ENCODE peak calls at places on chromosomes 7 and 10, in six cellular contexts. F, Y, E, T, P and G are unnamed samples.

GRCh38 chr10:43225004-43225786 is 41.7 kb downstream of the RASGEF1A start:
- DNase-seq in E (no peak), F (no peak), Y (peak; percentile 38), T (no peak), P (no peak), G (peak; percentile 1)

GRCh38 chr10:92938846-92939245 is 90.5 kb downstream of the EXOC6 start:
- DNase-seq in Y (no peak), T (no peak), E (no peak), F (no peak), P (no peak), G (no peak)

GRCh38 chr7:29281782-29282541 is 87.4 kb downstream of the CHN2 start:
- DNase-seq in E (peak; percentile 52), P (no peak), T (no peak), F (no peak), Y (no peak), G (no peak)

GRCh38 chr7:68155676-68156075 is 1159.0 kb downstream of the TYW1 start:
- DNase-seq in E (no peak), T (no peak), P (no peak), F (no peak), Y (no peak), G (no peak)

GRCh38 chr7:41238851-41239331 is 464.0 kb downstream of the INHBA start:
- DNase-seq in T (no peak), F (no peak), Y (no peak), P (no peak), E (no peak), G (no peak)

GRCh38 chr7:36928718-36929117 is 204.4 kb upstream of the AOAH start:
- DNase-seq in Y (no peak), T (no peak), F (no peak), P (no peak), E (no peak), G (no peak)

GRCh38 chr10:11600280-11600679 is 11.2 kb downstream of the USP6NL start:
- DNase-seq in T (no peak), F (no peak), E (no peak), Y (no peak), P (no peak), G (no peak)

GRCh38 chr7:64887756-64888508 is 15.1 kb upstream of the ZNF273 start:
- DNase-seq in E (no peak), Y (no peak), F (no peak), T (no peak), P (no peak), G (no peak)

GRCh38 chr10:70379581-70380176 is 2.7 kb downstream of the LRRC20 start:
- DNase-seq in F (no peak), T (no peak), P (peak; percentile 50), Y (no peak), E (no peak), G (no peak)

GRCh38 chr10:55509168-55509567 is 708.1 kb upstream of the PCDH15 start:
- DNase-seq in E (no peak), P (no peak), F (no peak), T (no peak), Y (no peak), G (no peak)

DNA sequence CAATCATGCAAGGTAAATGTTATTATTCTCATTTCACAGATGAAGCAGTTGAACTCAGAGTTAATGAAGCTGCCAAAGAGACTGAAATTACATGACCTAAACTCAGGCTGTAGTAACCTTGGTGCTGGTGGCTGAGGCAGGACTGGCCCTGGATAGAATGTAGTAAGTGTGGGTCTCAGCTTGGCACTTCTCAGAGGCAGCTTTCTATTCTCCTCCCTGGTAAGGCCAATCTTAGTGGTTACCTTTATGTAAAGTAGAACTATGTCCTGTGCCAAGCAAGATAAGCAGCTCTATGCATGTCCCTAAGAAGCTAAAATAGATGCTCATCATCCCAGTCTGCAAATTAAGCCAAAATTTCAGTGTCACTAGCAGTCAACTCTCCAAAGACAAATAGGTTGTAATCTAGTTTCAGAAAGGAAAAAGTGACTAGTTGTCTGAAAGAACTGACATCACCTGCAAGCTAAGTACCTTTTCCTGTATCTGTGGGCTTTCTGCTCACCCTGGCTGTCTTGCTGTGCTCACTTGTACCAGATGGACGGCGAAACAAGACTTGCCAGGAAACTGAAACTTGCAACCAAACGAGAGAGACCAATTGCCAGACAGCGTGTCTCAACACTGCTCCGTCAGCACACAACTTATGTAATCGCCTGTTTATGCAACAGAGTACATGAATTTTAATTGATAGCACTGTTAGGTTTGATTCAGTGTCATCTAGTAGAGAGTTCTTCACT is 43.7 kb downstream of the CH25H start:
- DNase-seq in P (no peak), F (peak; percentile 33), T (no peak), E (peak; percentile 26), Y (peak; percentile 64), G (no peak)
- H3K4me3 ChIP-seq in P (no peak overlapping the region), F (no peak overlapping the region), T (no peak overlapping the region), E (no peak overlapping the region), Y (no peak overlapping the region), G (no peak overlapping the region)

DNA sequence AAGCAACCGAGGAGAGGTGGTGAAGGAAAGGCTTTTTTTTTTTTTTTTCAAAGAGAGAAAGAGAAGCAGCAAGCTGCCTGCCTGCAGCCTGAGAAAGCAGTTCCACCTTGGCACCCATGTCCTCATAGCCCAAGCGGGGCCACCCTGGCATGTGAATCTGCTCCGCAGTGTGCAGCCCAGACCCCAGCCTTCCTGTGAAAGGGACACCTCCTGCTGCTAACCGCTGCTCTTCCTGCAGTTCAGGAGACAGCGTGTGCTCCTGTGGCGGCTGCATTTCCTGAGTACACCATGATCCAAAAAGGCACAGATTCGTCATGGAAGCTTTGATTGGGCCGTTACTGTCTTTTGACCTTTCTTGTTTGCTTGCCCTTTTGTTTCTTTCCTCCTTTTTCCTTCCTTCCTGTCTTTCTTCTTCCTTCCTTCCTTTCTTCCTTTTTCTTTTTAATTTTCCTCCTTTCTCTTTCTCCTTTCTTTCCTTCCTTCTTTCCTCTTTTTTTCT is 38.1 kb downstream of the IKZF1 start:
- DNase-seq in T (no peak), E (no peak), Y (no peak), F (no peak), P (no peak), G (no peak)
- H3K4me3 ChIP-seq in T (no peak overlapping the region), E (no peak overlapping the region), Y (no peak overlapping the region), F (no peak overlapping the region), P (no peak overlapping the region), G (no peak overlapping the region)

DNA sequence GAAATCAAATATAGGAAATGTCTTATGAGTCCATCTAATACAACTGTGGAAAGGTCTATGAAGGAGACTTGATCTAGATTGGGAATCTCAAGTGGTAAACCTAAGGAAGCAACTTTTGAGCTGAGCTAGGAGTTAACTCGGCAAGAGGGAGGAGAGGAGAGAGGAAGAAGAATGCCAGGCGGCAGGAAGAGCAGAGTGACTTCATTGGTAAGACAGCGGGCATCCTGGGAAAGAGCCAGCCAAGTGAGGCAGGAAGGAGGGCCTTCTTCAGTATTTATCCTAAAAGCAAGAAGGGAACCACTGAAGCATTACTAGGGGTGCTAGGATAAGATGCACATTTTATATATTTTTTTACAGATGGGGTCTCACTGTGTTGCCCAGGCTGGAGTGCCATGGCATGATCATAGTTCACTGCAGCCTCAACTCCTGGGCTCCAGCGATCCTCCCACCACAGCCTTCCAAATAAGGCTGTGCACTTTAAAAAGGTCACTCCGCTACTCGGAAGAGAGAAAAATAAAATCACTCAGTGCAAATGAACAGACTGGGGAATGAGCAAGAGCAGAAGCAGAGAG is 2.0 kb downstream of the BCL7B start:
- DNase-seq in T (no peak), E (no peak), P (no peak), F (no peak), Y (no peak), G (no peak)
- H3K4me3 ChIP-seq in T (peak overlapping the region; percentile 17), E (no peak overlapping the region), P (peak overlapping the region; percentile 90), F (no peak overlapping the region), Y (peak overlapping the region; percentile 74), G (peak overlapping the region; percentile 84)

DNA sequence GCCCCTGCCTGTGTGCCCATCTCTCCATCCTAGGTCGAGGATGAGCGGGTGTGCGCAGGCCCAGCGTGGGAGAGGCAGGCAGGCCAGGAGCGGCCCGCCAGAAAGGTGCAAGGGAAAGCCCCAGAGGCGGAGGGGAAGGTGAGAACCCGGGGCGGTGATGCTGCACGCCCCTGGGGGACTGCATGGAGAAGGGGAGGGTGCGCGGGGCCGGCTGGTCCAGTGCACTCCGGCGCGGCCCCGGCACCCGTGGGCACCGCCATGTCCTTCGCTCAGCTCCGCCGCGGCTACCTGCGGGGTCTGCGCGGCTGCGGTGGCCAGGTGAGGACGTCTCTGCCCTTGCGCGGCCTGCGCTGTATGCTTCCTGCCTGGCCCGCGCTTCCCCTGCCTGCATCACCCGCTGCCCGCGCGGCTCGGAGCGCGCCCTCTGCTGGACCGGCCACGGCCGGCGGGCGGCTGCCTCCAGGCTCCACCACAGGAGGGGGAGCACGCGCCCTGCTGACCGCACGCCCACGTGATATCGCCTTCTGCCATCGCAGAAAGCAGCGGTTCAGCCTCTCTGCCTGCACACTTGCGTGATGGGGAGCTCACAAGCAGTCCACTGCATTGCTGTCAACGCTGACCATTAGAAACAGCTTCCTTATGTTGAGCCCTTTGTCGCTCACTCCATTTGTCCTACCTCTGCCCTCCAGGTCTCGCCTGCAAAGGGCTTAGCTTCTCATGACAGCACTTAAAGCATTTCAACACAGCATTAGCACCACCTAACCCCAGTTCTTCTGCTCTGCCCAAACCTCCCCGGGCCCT is 73.9 kb downstream of the CXCL12 start:
- DNase-seq in T (peak; percentile 80), P (peak; percentile 69), F (peak; percentile 81), E (peak; percentile 87), Y (peak; percentile 92), G (no peak)
- H3K4me3 ChIP-seq in T (no peak overlapping the region), P (no peak overlapping the region), F (peak overlapping the region; percentile 9), E (peak overlapping the region; percentile 55), Y (peak overlapping the region; percentile 25), G (peak overlapping the region; percentile 67)